ENCODE peak calls at places on chromosomes 4 and X, in six cellular contexts. D is cortex of kidney, U is dermis blood vessel endothelial cell, S is brain microvascular endothelial cell, Z is occipital lobe, X is NCI-H2081. P is an unnamed sample.

GRCh38 chr4:103754844-103755243 is 35.1 kb upstream of the TACR3 start:
- DNase-seq in S (no peak), D (no peak), Z (no peak), U (peak; percentile 75), X (no peak), P (no peak)

GRCh38 chrX:133921764-133922389 is 63.5 kb downstream of the GPC3 start:
- DNase-seq in D (no peak), X (peak; percentile 34), U (peak; percentile 13), Z (no peak), S (peak; percentile 17), P (no peak)

GRCh38 chr4:106627071-106627470 is 258.5 kb upstream of the GIMD1 start:
- DNase-seq in X (no peak), Z (no peak), S (no peak), D (no peak), U (no peak), P (no peak)

GRCh38 chr4:7426525-7427171 is 8.1 kb downstream of the PSAPL1 start:
- DNase-seq in X (no peak), S (no peak), D (no peak), Z (no peak), U (no peak), P (no peak)

GRCh38 chr4:73765296-73765695 is 24.9 kb downstream of the CXCL8 start:
- DNase-seq in D (no peak), U (no peak), Z (no peak), X (no peak), S (no peak), P (no peak)

GRCh38 chrX:26653050-26653449 is 437.1 kb downstream of the MAGEB5 start:
- DNase-seq in S (no peak), Z (no peak), U (peak; percentile 6), X (no peak), D (no peak), P (no peak)

GRCh38 chr4:121484633-121485032 is 103.8 kb upstream of the QRFPR start:
- DNase-seq in Z (no peak), S (peak; percentile 64), U (peak; percentile 76), X (peak; percentile 5), D (no peak), P (no peak)

GRCh38 chr4:153792007-153792892 is 3.4 kb upstream of the SFRP2 start:
- DNase-seq in U (peak; percentile 27), Z (peak; percentile 22), X (no peak), S (peak; percentile 42), D (no peak), P (no peak)

GRCh38 chr4:138053601-138054322 is 188.4 kb downstream of the SLC7A11 start:
- DNase-seq in U (peak; percentile 83), X (no peak), Z (peak; percentile 24), S (peak; percentile 93), D (no peak), P (no peak)

GRCh38 chr4:15756361-15756861 is 21.7 kb upstream of the CD38 start:
- DNase-seq in S (peak; percentile 81), Z (no peak), D (no peak), U (peak; percentile 10), X (no peak), P (no peak)

GRCh38 chrX:87755493-87755892 is 237.9 kb downstream of the KLHL4 start:
- DNase-seq in X (no peak), Z (no peak), D (no peak), S (no peak), U (no peak), P (no peak)

GRCh38 chrX:18753603-18754002 is 46.2 kb downstream of the PPEF1 start:
- DNase-seq in X (no peak), D (no peak), U (no peak), Z (no peak), S (no peak), P (no peak)

GRCh38 chrX:107025538-107025937 is 25.5 kb upstream of the MORC4 start:
- DNase-seq in D (no peak), S (peak; percentile 8), X (peak; percentile 37), Z (no peak), U (peak; percentile 51), P (no peak)

GRCh38 chr4:96016615-96017299 is 176.9 kb downstream of the PDHA2 start:
- DNase-seq in S (peak; percentile 77), D (no peak), Z (no peak), X (no peak), U (no peak), P (no peak)

GRCh38 chr4:152935661-152936445 is at the start of gene FHDC1:
- DNase-seq in U (peak; percentile 19), D (no peak), X (peak; percentile 54), S (no peak), Z (no peak), P (no peak)

GRCh38 chrX:39262641-39263040 is 461.4 kb downstream of the MID1IP1 start:
- DNase-seq in S (no peak), Z (no peak), X (no peak), U (peak; percentile 6), D (no peak), P (no peak)

P was measured in vagina.